ENCODE peak calls at places on chromosomes 4 and X, in five cellular contexts. V is ascending aorta, S is spleen, E is fibroblast of lung, P is psoas muscle. N is an unnamed sample.

GRCh38 chr4:148497258-148497657 is 55.0 kb upstream of the NR3C2 start:
- DNase-seq in V (no peak), S (no peak), E (no peak), P (no peak), N (no peak)

GRCh38 chrX:110448459-110448858 is 89.8 kb downstream of the RTL9 start:
- DNase-seq in V (no peak), S (no peak), E (no peak), P (no peak), N (no peak)

GRCh38 chr4:95367824-95368223 is 180.9 kb downstream of the UNC5C start:
- DNase-seq in V (no peak), S (no peak), E (no peak), P (no peak), N (no peak)

GRCh38 chrX:37302569-37302968 is 46.6 kb upstream of the PRRG1 start:
- DNase-seq in V (no peak), S (no peak), E (peak; percentile 6), P (no peak), N (no peak)

GRCh38 chrX:66672106-66672505 is 33.2 kb upstream of the EDA2R start:
- DNase-seq in V (no peak), S (no peak), E (no peak), P (no peak), N (no peak)

GRCh38 chrX:81215685-81216084 is 13.8 kb downstream of the SH3BGRL start:
- DNase-seq in V (no peak), S (no peak), E (no peak), P (no peak), N (no peak)

GRCh38 chr4:65170768-65171514 is 499.3 kb downstream of the EPHA5 start:
- DNase-seq in V (no peak), S (no peak), E (peak; percentile 22), P (no peak), N (no peak)

GRCh38 chrX:139680356-139680755 is 27.6 kb downstream of the MCF2 start:
- DNase-seq in V (no peak), S (no peak), E (no peak), P (no peak), N (no peak)

GRCh38 chr4:85963231-85963630 is 396.6 kb downstream of the MAPK10 start:
- DNase-seq in V (no peak), S (no peak), E (no peak), P (no peak), N (no peak)

GRCh38 chr4:826508-827208 is 729 bp upstream of the CPLX1 start:
- DNase-seq in V (peak; percentile 45), S (no peak), E (no peak), P (peak; percentile 9), N (no peak)

GRCh38 chr4:26452565-26453531 is 37.4 kb downstream of the CCKAR start:
- DNase-seq in V (no peak), S (no peak), E (no peak), P (no peak), N (no peak)

GRCh38 chrX:49061490-49061889 is 2.7 kb downstream of the CCDC120 start:
- DNase-seq in V (no peak), S (no peak), E (no peak), P (no peak), N (no peak)

GRCh38 chrX:119482497-119483480 is 14.5 kb downstream of the SLC25A5 start:
- DNase-seq in V (peak; percentile 75), S (peak; percentile 91), E (peak; percentile 39), P (peak; percentile 69), N (peak; percentile 41)

GRCh38 chr4:2939383-2940243 is 23.6 kb downstream of the NOP14 start:
- DNase-seq in V (peak; percentile 52), S (peak; percentile 73), E (no peak), P (peak; percentile 12), N (peak; percentile 8)

GRCh38 chrX:152428596-152428995 is 22.5 kb downstream of the GABRA3 start:
- DNase-seq in V (no peak), S (no peak), E (peak; percentile 67), P (no peak), N (no peak)

GRCh38 chr4:139719381-139720101 is 53.9 kb downstream of the MGST2 start:
- DNase-seq in V (no peak), S (peak; percentile 70), E (no peak), P (no peak), N (no peak)

GRCh38 chr4:6020633-6021032 is 2.4 kb upstream of the C4orf50 start:
- DNase-seq in V (no peak), S (no peak), E (no peak), P (no peak), N (no peak)

GRCh38 chr4:90357117-90357710 is 230.0 kb downstream of the CCSER1 start:
- DNase-seq in V (no peak), S (no peak), E (peak; percentile 67), P (no peak), N (no peak)

GRCh38 chr4:40240040-40240653 is 43.3 kb downstream of the RHOH start:
- DNase-seq in V (no peak), S (no peak), E (peak; percentile 25), P (no peak), N (no peak)

GRCh38 chr4:2177443-2178093 is 64.4 kb downstream of the HAUS3 start:
- DNase-seq in V (no peak), S (no peak), E (no peak), P (no peak), N (no peak)

GRCh38 chr4:182188622-182189021 is 54.6 kb upstream of the TENM3 start:
- DNase-seq in V (no peak), S (no peak), E (peak; percentile 73), P (no peak), N (no peak)

GRCh38 chr4:126799971-126800722 is 832.6 kb upstream of the INTU start:
- DNase-seq in V (no peak), S (no peak), E (peak; percentile 73), P (no peak), N (no peak)

GRCh38 chrX:15404712-15405111 is 20.5 kb upstream of the VEGFD start:
- DNase-seq in V (no peak), S (no peak), E (no peak), P (peak; percentile 39), N (peak; percentile 38)

GRCh38 chrX:109270580-109271484 is 211.1 kb downstream of the GUCY2F start:
- DNase-seq in V (no peak), S (no peak), E (peak; percentile 20), P (no peak), N (no peak)

GRCh38 chr4:71130827-71131603 is 137.6 kb downstream of the DCK start:
- DNase-seq in V (no peak), S (no peak), E (peak; percentile 80), P (no peak), N (no peak)

GRCh38 chr4:128847074-128847724 is 37.7 kb downstream of the JADE1 start:
- DNase-seq in V (no peak), S (peak; percentile 81), E (no peak), P (no peak), N (no peak)

GRCh38 chr4:120517966-120518365 is 404.6 kb downstream of the PRDM5 start:
- DNase-seq in V (peak; percentile 73), S (no peak), E (peak; percentile 69), P (no peak), N (peak; percentile 25)

GRCh38 chr4:1447676-1448588 is 41.7 kb upstream of the NKX1-1 start:
- DNase-seq in V (peak; percentile 37), S (no peak), E (no peak), P (no peak), N (no peak)

GRCh38 chrX:39613508-39613921 is 484.2 kb downstream of the BCOR start:
- DNase-seq in V (no peak), S (no peak), E (peak; percentile 16), P (peak; percentile 27), N (peak; percentile 75)

GRCh38 chr4:140818433-140818832 is 62.2 kb upstream of the TBC1D9 start:
- DNase-seq in V (no peak), S (no peak), E (no peak), P (no peak), N (no peak)

GRCh38 chr4:140813804-140814203 is 57.6 kb upstream of the TBC1D9 start:
- DNase-seq in V (no peak), S (no peak), E (no peak), P (no peak), N (no peak)

GRCh38 chr4:140816806-140817205 is 60.6 kb upstream of the TBC1D9 start:
- DNase-seq in V (no peak), S (no peak), E (no peak), P (no peak), N (no peak)

GRCh38 chr4:140819621-140820020 is 63.4 kb upstream of the TBC1D9 start:
- DNase-seq in V (no peak), S (no peak), E (no peak), P (no peak), N (no peak)
- H3K27ac ChIP-seq in V (no peak overlapping the region), S (no peak overlapping the region), E (no peak overlapping the region), P (no peak overlapping the region), N (no peak overlapping the region)

DNA sequence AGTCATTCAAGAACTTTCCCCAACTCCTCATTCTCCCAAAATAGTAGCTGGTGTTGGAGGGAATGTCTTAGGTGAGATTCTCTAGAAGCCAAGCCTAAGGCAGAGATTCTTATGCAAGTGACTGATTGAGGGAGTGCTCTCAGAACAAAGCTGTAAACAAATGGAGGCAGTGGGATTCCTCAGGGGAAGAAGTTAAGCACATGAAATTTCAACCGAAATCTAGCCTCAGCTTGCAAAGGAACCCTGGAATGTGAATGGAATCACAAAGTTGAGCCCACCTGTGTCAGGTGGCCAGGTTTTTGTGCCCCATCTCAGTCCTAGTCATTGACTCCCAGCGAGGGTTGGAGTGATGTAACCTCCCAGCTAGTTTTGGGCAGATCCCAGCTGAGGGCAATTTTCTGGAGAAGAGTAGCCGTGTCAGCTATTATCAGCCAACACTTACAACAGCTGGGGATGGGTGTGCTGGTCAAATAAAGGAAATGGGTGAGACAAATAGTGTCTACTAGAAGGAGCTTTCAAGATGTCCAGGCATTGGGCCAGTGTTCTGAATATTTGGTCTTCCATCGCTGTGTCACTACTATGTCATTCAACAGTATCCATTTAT is 29.7 kb upstream of the FGF2 start:
- DNase-seq in V (no peak), S (no peak), E (peak; percentile 19), P (no peak), N (no peak)
- H3K9me3 ChIP-seq in V (no peaks in the 10 kb centered on the region), S (no peaks in the 10 kb centered on the region), E (no peaks in the 10 kb centered on the region), P (no peaks in the 10 kb centered on the region), N (no peaks in the 10 kb centered on the region)

DNA sequence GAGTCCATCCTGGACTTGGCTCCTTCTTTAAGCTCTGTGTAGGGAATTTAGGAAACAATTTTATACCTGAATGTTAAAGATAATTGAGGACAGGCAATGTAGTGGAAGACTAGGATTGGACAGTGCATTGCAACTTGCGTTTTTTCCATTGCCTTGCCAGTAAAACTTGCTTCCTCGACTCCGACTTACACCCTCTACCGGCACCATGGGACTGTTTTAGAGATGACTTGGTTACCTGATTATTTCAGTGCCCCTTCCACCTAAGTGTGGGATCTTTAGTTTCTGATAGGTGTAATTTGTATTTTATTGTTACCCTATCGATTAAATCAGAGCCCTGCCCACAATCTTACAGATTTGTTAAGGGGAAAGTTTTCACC is 1.2 kb downstream of the PRPS1 start:
- DNase-seq in V (no peak), S (no peak), E (peak; percentile 39), P (no peak), N (no peak)
- H3K27ac ChIP-seq in V (peak overlapping the region; percentile 86), S (peak overlapping the region; percentile 88), E (peak overlapping the region; percentile 80), P (no peak overlapping the region), N (no peak overlapping the region)

DNA sequence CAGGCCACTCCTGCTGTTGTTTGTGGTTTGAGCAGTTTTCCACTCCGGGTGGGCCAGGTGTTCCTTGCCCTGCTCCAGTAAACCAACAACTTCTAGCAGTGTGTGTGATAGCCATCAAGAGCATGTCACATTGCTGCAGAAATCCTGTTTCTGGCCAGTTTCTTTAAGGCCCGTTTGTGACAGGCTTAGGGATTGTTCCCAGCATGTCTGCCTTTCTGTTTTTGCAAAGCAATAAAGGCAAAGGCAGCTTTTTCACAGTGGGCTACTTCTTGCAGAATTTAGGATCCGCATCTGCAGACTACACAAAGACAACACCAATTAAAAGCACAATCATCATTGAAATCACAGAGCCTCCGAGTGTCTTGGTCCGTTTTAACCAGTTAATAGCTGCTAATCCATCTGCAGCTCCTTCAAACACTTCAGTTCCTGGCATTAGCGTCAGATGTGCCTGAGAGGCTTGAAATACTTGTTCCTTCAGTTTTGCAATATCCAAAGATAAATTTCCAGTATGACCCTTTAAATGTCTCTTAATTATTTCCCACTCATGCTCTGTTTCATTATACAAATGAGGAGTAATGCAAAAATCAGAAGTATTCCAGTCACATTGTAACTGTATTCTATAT is 65.1 kb downstream of the ADAM29 start:
- DNase-seq in V (no peak), S (no peak), E (no peak), P (no peak), N (no peak)
- H3K9me3 ChIP-seq in V (peaks cover 8% of the 10 kb centered on the region), S (peaks cover 40% of the 10 kb centered on the region), E (no peaks in the 10 kb centered on the region), P (no peaks in the 10 kb centered on the region), N (no peaks in the 10 kb centered on the region)

N was measured in ovary.